ENCODE peak calls at places on chromosomes 1 and 21, in five cellular contexts. G, F, D, R and E are unnamed samples.

GRCh38 chr1:118479351-118479750 is 294.3 kb upstream of the SPAG17 start:
- DNase-seq in G (peak; percentile 8), F (no peak), D (no peak), R (no peak), E (no peak)

GRCh38 chr1:225908773-225909172 is 15.3 kb downstream of the PYCR2 start:
- DNase-seq in G (no peak), F (no peak), D (no peak), R (no peak), E (no peak)

GRCh38 chr1:2343023-2343935 is 48.1 kb downstream of the MORN1 start:
- DNase-seq in G (no peak), F (no peak), D (no peak), R (no peak), E (no peak)

GRCh38 chr1:230270185-230270939 is 155.8 kb downstream of the PGBD5 start:
- DNase-seq in G (no peak), F (no peak), D (no peak), R (no peak), E (peak; percentile 78)

GRCh38 chr21:37450385-37451044 is 83.9 kb downstream of the DYRK1A start:
- DNase-seq in G (peak; percentile 70), F (no peak), D (peak; percentile 32), R (no peak), E (peak; percentile 40)

GRCh38 chr1:7827134-7827955 is 25.5 kb downstream of the UTS2 start:
- DNase-seq in G (no peak), F (no peak), D (peak; percentile 14), R (no peak), E (no peak)

GRCh38 chr1:40901886-40902633 is 39.9 kb upstream of the CITED4 start:
- DNase-seq in G (peak; percentile 91), F (peak; percentile 10), D (peak; percentile 87), R (peak; percentile 51), E (peak; percentile 64)

GRCh38 chr1:206752481-206752880 is 18.1 kb upstream of the IL19 start:
- DNase-seq in G (no peak), F (no peak), D (no peak), R (no peak), E (no peak)

GRCh38 chr1:119372493-119373086 is 4.0 kb downstream of the HAO2 start:
- DNase-seq in G (peak; percentile 80), F (peak; percentile 7), D (no peak), R (no peak), E (peak; percentile 27)

GRCh38 chr1:53127546-53127945 is 14.9 kb downstream of the SLC1A7 start:
- DNase-seq in G (no peak), F (no peak), D (no peak), R (no peak), E (no peak)

GRCh38 chr1:239387304-239388231 is 1.2 kb downstream of the CHRM3 start:
- DNase-seq in G (peak; percentile 33), F (no peak), D (no peak), R (no peak), E (no peak)

GRCh38 chr21:44509539-44509938 is 30.5 kb downstream of the KRTAP10-1 start:
- DNase-seq in G (peak; percentile 76), F (peak; percentile 74), D (no peak), R (no peak), E (no peak)

GRCh38 chr1:42680921-42681683 is 1.1 kb upstream of the YBX1 start:
- DNase-seq in G (peak; percentile 29), F (no peak), D (no peak), R (no peak), E (peak; percentile 33)

GRCh38 chr1:172917972-172918371 is 132.8 kb downstream of the TNFSF18 start:
- DNase-seq in G (peak; percentile 100), F (no peak), D (peak; percentile 96), R (no peak), E (peak; percentile 96)

GRCh38 chr21:41707231-41707988 is 59.4 kb downstream of the RIPK4 start:
- DNase-seq in G (peak; percentile 84), F (no peak), D (no peak), R (no peak), E (peak; percentile 5)

GRCh38 chr1:61851849-61852692 is 109.8 kb downstream of the PATJ start:
- DNase-seq in G (peak; percentile 79), F (peak; percentile 45), D (peak; percentile 44), R (no peak), E (peak; percentile 94)

GRCh38 chr1:176172215-176172614 is 34.9 kb downstream of the COP1 start:
- DNase-seq in G (no peak), F (no peak), D (no peak), R (no peak), E (no peak)

GRCh38 chr21:45985471-45986315 is 4.1 kb downstream of the COL6A1 start:
- DNase-seq in G (no peak), F (no peak), D (no peak), R (no peak), E (no peak)

GRCh38 chr21:37712204-37712934 is 203.9 kb downstream of the KCNJ6 start:
- DNase-seq in G (peak; percentile 79), F (peak; percentile 63), D (peak; percentile 63), R (peak; percentile 24), E (peak; percentile 77)

GRCh38 chr1:151166506-151166956 is 587 bp downstream of the SCNM1 start:
- DNase-seq in G (peak; percentile 50), F (no peak), D (peak; percentile 48), R (no peak), E (peak; percentile 65)

GRCh38 chr21:41712201-41712600 is 54.7 kb downstream of the RIPK4 start:
- DNase-seq in G (no peak), F (no peak), D (no peak), R (no peak), E (no peak)

GRCh38 chr1:961132-961652 is 808 bp downstream of the KLHL17 start:
- DNase-seq in G (no peak), F (no peak), D (no peak), R (no peak), E (no peak)

DNA sequence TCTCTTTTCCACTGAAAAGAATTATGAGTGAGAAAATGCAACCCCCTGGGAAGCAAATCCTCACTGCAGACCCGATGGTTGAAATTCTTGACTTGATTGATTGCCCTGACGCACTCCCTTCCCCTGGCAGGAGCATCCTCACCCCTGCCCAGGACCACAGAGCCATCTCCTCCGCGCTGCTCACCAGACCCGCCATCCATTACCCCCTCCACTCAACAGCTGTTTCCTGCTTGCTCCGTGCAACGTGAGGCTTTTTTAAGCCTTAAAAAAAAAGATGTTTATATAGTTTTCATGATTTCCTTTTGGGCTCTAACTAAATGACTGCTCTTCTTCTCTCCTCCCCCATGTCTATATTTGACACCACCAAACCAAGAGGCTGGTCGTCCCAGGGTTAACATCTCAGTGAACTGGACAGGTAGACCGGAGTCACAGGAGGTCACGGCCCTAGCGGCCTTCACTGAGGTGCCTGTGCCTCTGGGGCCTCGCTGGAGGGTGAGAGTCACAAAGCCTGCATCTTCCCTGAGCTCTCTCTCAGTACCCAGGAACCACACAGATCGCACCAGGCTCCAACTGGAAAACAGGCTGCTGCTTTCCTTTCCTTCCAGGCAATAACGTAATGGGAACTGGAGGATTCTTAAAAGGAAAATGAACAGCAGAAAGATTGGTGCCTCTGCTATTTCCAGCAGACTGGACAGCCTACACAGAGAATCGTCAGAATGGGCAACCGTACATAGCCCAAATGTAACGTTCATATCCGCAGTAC is 49.8 kb downstream of the ZBTB18 start:
- DNase-seq in G (no peak), F (no peak), D (no peak), R (no peak), E (no peak)
- TF ChIP-seq CTCF in G (no peak), F (no peak), D (no peak), R (no peak), E (no peak)

GRCh38 chr1:218357211-218357892 is 12.2 kb downstream of the TGFB2 start:
- DNase-seq in G (no peak), F (no peak), D (no peak), R (no peak), E (peak; percentile 84)
- H3K4me3 ChIP-seq in G (no peak overlapping the region), F (no peak overlapping the region), D (no peak overlapping the region), R (no peak overlapping the region), E (peak overlapping the region; percentile 23)

GRCh38 chr1:167059045-167059728 is 31.0 kb downstream of the GPA33 start:
- DNase-seq in G (peak; percentile 90), F (peak; percentile 59), D (peak; percentile 34), R (peak; percentile 62), E (peak; percentile 76)

GRCh38 chr1:167056529-167057296 is 33.5 kb downstream of the GPA33 start:
- DNase-seq in G (no peak), F (no peak), D (no peak), R (no peak), E (no peak)

GRCh38 chr1:167054946-167055630 is 35.1 kb downstream of the GPA33 start:
- DNase-seq in G (no peak), F (no peak), D (no peak), R (no peak), E (no peak)

GRCh38 chr1:167059729-167060107 is 30.5 kb downstream of the GPA33 start:
- DNase-seq in G (no peak), F (no peak), D (no peak), R (no peak), E (no peak)

DNA sequence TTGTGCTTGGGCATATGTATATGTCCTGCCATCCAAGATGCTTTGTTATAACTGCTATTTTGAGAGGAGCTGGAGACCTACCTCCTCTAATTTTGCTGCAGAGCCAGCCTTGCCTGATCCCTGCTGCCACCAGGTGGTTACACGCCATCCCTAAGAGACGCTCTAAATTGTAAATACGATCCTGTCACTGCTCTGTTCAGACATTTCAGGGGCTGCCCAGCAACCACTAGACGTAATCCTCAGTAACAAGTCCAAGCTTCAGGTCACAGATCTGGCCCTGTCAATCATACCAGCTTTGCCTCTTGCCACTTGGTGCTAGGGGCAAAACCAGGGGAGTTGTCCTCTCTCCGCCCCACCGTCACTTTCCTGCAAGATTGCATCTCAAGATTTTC is 32.9 kb downstream of the GPA33 start:
- DNase-seq in G (peak; percentile 76), F (no peak), D (peak; percentile 11), R (no peak), E (peak; percentile 39)
- TF ChIP-seq CTCF in G (peak; percentile 83), F (peak; percentile 48), D (peak; percentile 22), R (no peak), E (peak; percentile 50)

GRCh38 chr1:233005703-233006102 is 55.3 kb downstream of the NTPCR start:
- DNase-seq in G (peak; percentile 51), F (no peak), D (peak; percentile 61), R (no peak), E (no peak)

GRCh38 chr1:233006108-233006507 is 55.7 kb downstream of the NTPCR start:
- DNase-seq in G (no peak), F (no peak), D (no peak), R (no peak), E (no peak)

GRCh38 chr1:233010164-233010563 is 59.8 kb downstream of the NTPCR start:
- DNase-seq in G (peak; percentile 76), F (no peak), D (no peak), R (no peak), E (peak; percentile 37)

DNA sequence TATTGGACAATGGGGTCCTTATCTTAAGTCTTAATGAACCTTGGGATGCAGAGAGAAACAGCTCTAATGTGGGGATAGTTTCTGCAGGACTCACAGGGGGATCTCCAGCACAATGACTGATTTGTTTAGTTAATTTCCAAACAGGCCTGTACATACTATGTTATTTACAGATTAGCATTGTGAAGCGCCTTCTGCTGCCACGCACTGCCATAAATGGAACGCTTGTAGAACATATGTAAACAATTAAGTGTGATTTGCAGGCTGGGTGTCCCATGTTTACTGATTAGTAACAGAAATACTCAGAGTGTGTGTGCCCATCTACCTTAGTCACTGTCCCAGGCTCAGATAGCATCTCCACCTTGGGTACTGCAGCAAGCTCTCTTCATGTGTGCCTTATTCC is 56.2 kb downstream of the NTPCR start:
- DNase-seq in G (no peak), F (no peak), D (no peak), R (no peak), E (no peak)
- H3K4me3 ChIP-seq in G (no peak overlapping the region), F (no peak overlapping the region), D (no peak overlapping the region), R (no peak overlapping the region), E (no peak overlapping the region)

GRCh38 chr21:16193758-16194606 is 464.2 kb downstream of the USP25 start:
- DNase-seq in G (peak; percentile 35), F (peak; percentile 71), D (peak; percentile 80), R (peak; percentile 36), E (peak; percentile 88)
- TF ChIP-seq CTCF in G (no peak), F (peak; percentile 28), D (peak; percentile 17), R (no peak), E (peak; percentile 42)

GRCh38 chr1:83064589-83065242 is 934.2 kb downstream of the TTLL7 start:
- DNase-seq in G (no peak), F (no peak), D (no peak), R (no peak), E (no peak)
- H3K4me3 ChIP-seq in G (no peak overlapping the region), F (peak overlapping the region; percentile 10), D (peak overlapping the region; percentile 22), R (no peak overlapping the region), E (no peak overlapping the region)